ENCODE peak calls at places on chromosomes 11 and 22, in seven cellular contexts. V is heart left ventricle, P is spleen, H is uterus, E is Peyer's patch, F is sigmoid colon, L is esophagus muscularis mucosa. M is an unnamed sample. For H3K27me3, the result is how much of the 10 kb centered on the place peaks cover.

GRCh38 chr11:76613901-76614300 is 56.6 kb downstream of the LRRC32 start:
- DNase-seq in V (no peak), P (peak), H (no peak), E (peak), F (peak), L (no peak), M (no peak)

GRCh38 chr11:78654071-78654470 is 79.4 kb upstream of the NARS2 start:
- DNase-seq in V (no peak), P (no peak), H (no peak), E (no peak), F (no peak), L (peak), M (no peak)

GRCh38 chr11:13205446-13205845 is 72.1 kb upstream of the BMAL1 start:
- DNase-seq in V (no peak), P (no peak), H (no peak), E (no peak), F (no peak), L (no peak), M (no peak)

GRCh38 chr11:110909331-110909730 is 197.1 kb upstream of the ARHGAP20 start:
- DNase-seq in V (no peak), P (no peak), H (no peak), E (no peak), F (no peak), L (peak), M (no peak)

GRCh38 chr22:29310863-29311339 is 4.5 kb downstream of the GAS2L1 start:
- DNase-seq in V (peak), P (peak), H (peak), E (peak), F (peak), L (peak), M (peak)

GRCh38 chr11:75653532-75653931 is 15.3 kb downstream of the MAP6 start:
- DNase-seq in V (no peak), P (no peak), H (no peak), E (no peak), F (no peak), L (no peak), M (no peak)

GRCh38 chr22:50186181-50186731 is 543 bp downstream of the TRABD start:
- DNase-seq in V (peak), P (peak), H (peak), E (no peak), F (no peak), L (no peak), M (no peak)

GRCh38 chr11:6686006-6686405 is 2.9 kb upstream of the MRPL17 start:
- DNase-seq in V (no peak), P (no peak), H (no peak), E (no peak), F (no peak), L (no peak), M (no peak)

GRCh38 chr11:34468209-34468841 is 29.6 kb downstream of the CAT start:
- DNase-seq in V (no peak), P (no peak), H (no peak), E (peak), F (no peak), L (no peak), M (no peak)

GRCh38 chr11:63917685-63918523 is 940 bp upstream of the RCOR2 start:
- DNase-seq in V (peak), P (no peak), H (peak), E (peak), F (peak), L (no peak), M (peak)

GRCh38 chr11:942853-943252 is 17.2 kb downstream of the AP2A2 start:
- DNase-seq in V (no peak), P (no peak), H (no peak), E (no peak), F (no peak), L (no peak), M (no peak)

GRCh38 chr11:121864660-121865059 is 251.4 kb downstream of the BLID start:
- DNase-seq in V (no peak), P (no peak), H (no peak), E (no peak), F (no peak), L (no peak), M (no peak)

GRCh38 chr11:69111578-69112247 is 44.0 kb upstream of the SMIM38 start:
- DNase-seq in V (peak), P (no peak), H (no peak), E (no peak), F (no peak), L (no peak), M (no peak)

GRCh38 chr11:102733232-102733875 is 8.6 kb upstream of the MMP8 start:
- DNase-seq in V (peak), P (peak), H (no peak), E (peak), F (no peak), L (no peak), M (no peak)

GRCh38 chr22:45914309-45914708 is 62.7 kb downstream of the WNT7B start:
- DNase-seq in V (no peak), P (no peak), H (no peak), E (no peak), F (no peak), L (no peak), M (no peak)

GRCh38 chr22:46073683-46074504 is 76.4 kb upstream of the PPARA start:
- DNase-seq in V (peak), P (peak), H (peak), E (peak), F (peak), L (no peak), M (no peak)

GRCh38 chr11:356610-357009 is 12.7 kb upstream of the B4GALNT4 start:
- DNase-seq in V (no peak), P (peak), H (no peak), E (no peak), F (no peak), L (no peak), M (no peak)

GRCh38 chr11:125053167-125053566 is 9.9 kb upstream of the SLC37A2 start:
- DNase-seq in V (no peak), P (no peak), H (no peak), E (no peak), F (no peak), L (no peak), M (no peak)

GRCh38 chr22:35629406-35630234 is 12.5 kb upstream of the MB start:
- DNase-seq in V (peak), P (no peak), H (peak), E (peak), F (peak), L (peak), M (no peak)

GRCh38 chr11:83671295-83671694 is 385.1 kb upstream of the CCDC90B start:
- DNase-seq in V (no peak), P (no peak), H (no peak), E (no peak), F (no peak), L (no peak), M (no peak)

GRCh38 chr11:11382858-11383532 is 29.9 kb upstream of the CSNK2A3 start:
- DNase-seq in V (no peak), P (no peak), H (no peak), E (no peak), F (no peak), L (no peak), M (no peak)

GRCh38 chr11:76744186-76745058 is 38.7 kb upstream of the TSKU start:
- DNase-seq in V (no peak), P (no peak), H (no peak), E (no peak), F (peak), L (no peak), M (no peak)

GRCh38 chr22:49788492-49788891 is 39.2 kb downstream of the BRD1 start:
- DNase-seq in V (peak), P (peak), H (peak), E (peak), F (peak), L (no peak), M (peak)

GRCh38 chr11:62560566-62561103 is 13.1 kb downstream of the EEF1G start:
- DNase-seq in V (peak), P (peak), H (peak), E (peak), F (peak), L (peak), M (peak)

GRCh38 chr11:78338138-78338537 is 79.5 kb downstream of the GAB2 start:
- DNase-seq in V (no peak), P (no peak), H (no peak), E (no peak), F (no peak), L (no peak), M (no peak)

GRCh38 chr11:31240340-31240904 is 129.1 kb downstream of the DCDC1 start:
- DNase-seq in V (no peak), P (no peak), H (no peak), E (no peak), F (no peak), L (no peak), M (no peak)

GRCh38 chr11:123145661-123146060 is 49.4 kb downstream of the CLMP start:
- DNase-seq in V (no peak), P (no peak), H (no peak), E (no peak), F (no peak), L (no peak), M (no peak)

GRCh38 chr11:44773351-44773965 is 46.7 kb downstream of the TSPAN18 start:
- DNase-seq in V (no peak), P (peak), H (peak), E (peak), F (no peak), L (no peak), M (no peak)

GRCh38 chr11:26474401-26474800 is 97.7 kb downstream of the MUC15 start:
- DNase-seq in V (no peak), P (no peak), H (no peak), E (no peak), F (no peak), L (no peak), M (no peak)

GRCh38 chr22:22037229-22037628 is 54.6 kb upstream of the TOP3B start:
- DNase-seq in V (no peak), P (no peak), H (no peak), E (peak), F (no peak), L (no peak), M (no peak)

GRCh38 chr22:33666661-33667619 is 253.3 kb downstream of the LARGE1 start:
- DNase-seq in V (no peak), P (no peak), H (no peak), E (no peak), F (no peak), L (no peak), M (no peak)

GRCh38 chr11:128324051-128324481 is 263.3 kb downstream of the ETS1 start:
- DNase-seq in V (no peak), P (peak), H (no peak), E (no peak), F (no peak), L (peak), M (no peak)

DNA sequence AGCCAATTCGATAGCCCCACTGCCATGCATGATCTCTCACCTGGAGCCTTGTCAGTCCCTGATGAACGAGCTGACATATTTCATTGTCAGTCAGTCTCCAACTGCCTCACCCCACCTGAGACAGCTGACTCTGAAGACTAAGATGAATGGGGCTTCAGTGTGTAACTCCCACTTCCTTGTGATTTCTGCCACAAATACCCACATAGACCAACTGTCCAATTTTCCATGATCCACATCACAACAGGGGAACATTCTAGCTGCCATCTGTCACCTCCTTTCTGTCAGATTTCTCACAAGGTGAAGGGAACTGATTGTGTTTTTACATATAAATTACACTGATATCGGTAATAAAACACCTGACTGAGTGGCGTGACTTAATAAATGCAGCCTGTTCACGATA is 206.5 kb downstream of the FAM181B start:
- DNase-seq in V (no peak), P (no peak), H (no peak), E (no peak), F (no peak), L (no peak), M (no peak)
- TF ChIP-seq POLR2A in V (no peak), P (no peak), H (no peak), E (no peak), F (no peak), L (no peak), M (no peak)

GRCh38 chr11:14235701-14236100 is 123.3 kb downstream of the RRAS2 start:
- DNase-seq in V (no peak), P (no peak), H (no peak), E (no peak), F (no peak), L (no peak), M (no peak)
- H3K27me3 ChIP-seq in V (under half), P (under half), H (under half), E (under half), F (under half), L (under half), M (under half)

GRCh38 chr11:41431784-41432183 is 27.7 kb downstream of the LRRC4C start:
- DNase-seq in V (no peak), P (no peak), H (no peak), E (no peak), F (no peak), L (no peak), M (no peak)
- TF ChIP-seq CTCF in V (peak), P (peak), H (no peak), E (peak), F (no peak), L (no peak), M (no peak)

DNA sequence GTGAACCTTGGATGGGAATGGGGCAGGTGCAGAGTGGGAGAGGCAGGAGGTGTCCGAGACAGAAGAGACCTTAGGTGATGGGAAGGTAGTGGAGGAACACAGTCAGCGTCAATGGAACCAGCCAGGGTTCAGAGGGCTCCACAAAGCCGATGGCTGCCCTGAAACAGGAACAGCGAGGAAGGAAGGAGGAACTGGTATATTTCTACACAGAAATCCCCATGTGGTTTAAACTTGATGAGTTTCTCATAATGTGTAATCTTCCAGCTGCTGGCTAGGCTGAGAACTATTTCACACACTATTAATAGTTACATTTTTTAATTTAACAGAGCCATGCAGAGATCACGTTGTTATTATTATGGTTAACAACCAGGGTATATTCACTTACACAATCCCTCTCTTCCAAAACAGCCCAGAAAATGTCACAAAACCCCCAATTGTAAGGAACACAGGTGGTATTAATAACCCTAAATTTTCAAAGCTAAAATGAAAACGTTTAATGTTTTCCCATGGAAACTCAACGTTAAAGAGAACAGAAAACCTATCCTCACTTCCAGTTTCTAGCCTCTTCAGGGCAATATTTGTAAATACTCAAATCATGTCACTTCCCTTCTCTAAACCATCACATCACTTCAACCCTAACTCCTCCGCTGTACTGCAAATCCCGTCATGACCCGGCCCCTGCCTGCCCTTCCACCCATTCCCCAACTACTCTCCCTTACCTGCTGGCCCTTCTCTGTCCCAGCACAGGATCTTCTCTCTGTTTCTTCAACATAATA is 74.5 kb upstream of the ARFGAP3 start:
- DNase-seq in V (no peak), P (peak), H (no peak), E (peak), F (no peak), L (no peak), M (no peak)
- TF ChIP-seq POLR2A in V (no peak), P (no peak), H (no peak), E (no peak), F (no peak), L (no peak), M (no peak)

DNA sequence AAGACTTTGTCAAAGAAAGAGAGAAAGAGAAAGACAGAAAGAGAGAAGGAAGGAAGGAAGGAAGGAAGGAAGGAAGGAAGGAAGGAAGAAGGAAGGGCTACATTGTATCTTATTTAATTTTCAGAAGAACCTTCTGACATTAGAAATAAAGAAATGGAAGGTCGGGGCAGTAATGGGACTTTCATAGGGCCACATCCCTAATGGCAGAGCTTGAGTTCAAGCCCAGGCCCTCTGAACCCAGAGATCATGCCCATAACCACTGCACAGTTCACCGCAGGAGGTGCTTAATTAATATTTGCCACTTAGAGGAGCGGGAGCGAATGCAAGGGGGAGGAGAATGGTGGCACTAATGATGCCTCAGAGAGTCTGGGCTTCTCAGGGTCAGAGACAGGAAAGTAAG is 233.3 kb downstream of the MN1 start:
- DNase-seq in V (no peak), P (peak), H (no peak), E (no peak), F (no peak), L (no peak), M (no peak)
- H3K27me3 ChIP-seq in V (under half), P (under half), H (under half), E (under half), F (under half), L (under half), M (under half)

GRCh38 chr11:130449996-130450419 is 1.6 kb downstream of the ADAMTS15 start:
- DNase-seq in V (peak), P (no peak), H (peak), E (peak), F (peak), L (no peak), M (peak)
- TF ChIP-seq CTCF in V (peak), P (peak), H (peak), E (peak), F (no peak), L (peak), M (peak)

GRCh38 chr22:39129081-39129480 is 23.4 kb downstream of the CBX7 start:
- DNase-seq in V (no peak), P (no peak), H (no peak), E (peak), F (no peak), L (no peak), M (no peak)

GRCh38 chr22:39130892-39131855 is 21.3 kb downstream of the CBX7 start:
- DNase-seq in V (no peak), P (peak), H (no peak), E (peak), F (peak), L (no peak), M (no peak)

GRCh38 chr22:39128508-39128907 is 24.0 kb downstream of the CBX7 start:
- DNase-seq in V (no peak), P (peak), H (no peak), E (peak), F (peak), L (no peak), M (no peak)

GRCh38 chr22:39129746-39130145 is 22.7 kb downstream of the CBX7 start:
- DNase-seq in V (no peak), P (no peak), H (no peak), E (no peak), F (peak), L (no peak), M (no peak)

DNA sequence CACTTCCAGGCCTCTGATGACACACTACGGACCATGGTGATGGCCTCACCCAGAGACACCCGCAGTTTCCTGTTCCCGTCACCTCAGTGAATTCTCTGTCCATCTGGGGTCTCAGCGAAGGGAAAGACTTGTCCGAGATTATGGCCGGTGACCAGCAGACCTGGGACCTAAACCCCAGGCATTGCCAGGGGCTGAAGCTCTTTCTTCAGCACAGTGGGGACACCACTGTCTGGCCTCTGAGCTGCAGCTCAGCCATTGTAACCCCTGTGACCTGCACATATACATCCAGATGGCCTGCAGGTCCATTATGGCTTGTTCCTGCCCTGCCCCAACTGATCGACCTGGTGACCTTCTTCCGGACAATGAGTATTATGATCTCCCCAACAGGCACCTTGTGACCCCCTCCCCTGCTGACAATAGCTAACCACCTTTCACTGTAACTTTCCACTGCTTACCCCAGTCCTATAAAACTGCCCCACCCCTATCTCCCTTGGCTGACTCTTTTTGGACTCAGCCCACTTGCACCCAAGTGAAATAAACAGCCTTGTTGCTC is 22.3 kb downstream of the CBX7 start:
- DNase-seq in V (no peak), P (no peak), H (no peak), E (no peak), F (peak), L (no peak), M (no peak)
- TF ChIP-seq POLR2A in V (no peak), P (no peak), H (no peak), E (no peak), F (no peak), L (no peak), M (no peak)